ENCODE peak calls at places on chromosomes 13 and 19, in five cellular contexts. E is left lung; U is CD8-positive, alpha-beta T cell; T is IMR-90; Q is osteocyte. S is an unnamed sample.

GRCh38 chr19:19606021-19606420 is 12.5 kb downstream of the PBX4 start:
- DNase-seq in E (no peak), U (peak), T (peak), Q (no peak), S (no peak)

GRCh38 chr13:66635526-66635925 is 594.6 kb downstream of the PCDH9 start:
- DNase-seq in E (no peak), U (no peak), T (peak), Q (no peak), S (no peak)

GRCh38 chr13:35496011-35496410 is 19.5 kb upstream of the MAB21L1 start:
- DNase-seq in E (no peak), U (no peak), T (no peak), Q (no peak), S (no peak)

GRCh38 chr13:40063278-40063698 is 407.8 kb downstream of the COG6 start:
- DNase-seq in E (no peak), U (no peak), T (no peak), Q (no peak), S (no peak)

GRCh38 chr19:16051254-16052025 is 24.9 kb upstream of the TPM4 start:
- DNase-seq in E (no peak), U (peak), T (no peak), Q (no peak), S (no peak)

GRCh38 chr19:45637890-45638667 is 1.1 kb downstream of the EML2 start:
- DNase-seq in E (no peak), U (no peak), T (peak), Q (no peak), S (no peak)

GRCh38 chr19:39310558-39311311 is 9.9 kb downstream of the LRFN1 start:
- DNase-seq in E (no peak), U (no peak), T (no peak), Q (no peak), S (no peak)

GRCh38 chr13:80262051-80262695 is 78.8 kb downstream of the SPRY2 start:
- DNase-seq in E (no peak), U (no peak), T (no peak), Q (no peak), S (no peak)

GRCh38 chr13:109819851-109820250 is 33.5 kb upstream of the IRS2 start:
- DNase-seq in E (no peak), U (no peak), T (no peak), Q (no peak), S (no peak)

GRCh38 chr19:5612891-5613290 is 9.7 kb downstream of the SAFB2 start:
- DNase-seq in E (no peak), U (no peak), T (no peak), Q (no peak), S (no peak)

GRCh38 chr19:10422846-10423245 is 2.5 kb downstream of the PDE4A start:
- DNase-seq in E (no peak), U (peak), T (no peak), Q (no peak), S (no peak)

GRCh38 chr13:112752711-112753541 is 63.1 kb downstream of the ATP11A start:
- DNase-seq in E (no peak), U (no peak), T (no peak), Q (no peak), S (no peak)

GRCh38 chr13:73781384-73781783 is 352.8 kb downstream of the KLF12 start:
- DNase-seq in E (no peak), U (no peak), T (no peak), Q (no peak), S (no peak)

GRCh38 chr19:50510700-50511068 is 307 bp downstream of the JOSD2 start:
- DNase-seq in E (no peak), U (no peak), T (no peak), Q (no peak), S (no peak)

GRCh38 chr19:1063030-1063908 is 3.7 kb upstream of the ARHGAP45 start:
- DNase-seq in E (no peak), U (peak), T (no peak), Q (no peak), S (no peak)

GRCh38 chr19:42080764-42081375 is 4.9 kb downstream of the ZNF574 start:
- DNase-seq in E (no peak), U (no peak), T (no peak), Q (no peak), S (no peak)

GRCh38 chr19:42079276-42079669 is 3.3 kb downstream of the ZNF574 start:
- DNase-seq in E (no peak), U (no peak), T (no peak), Q (no peak), S (no peak)

GRCh38 chr19:42079886-42080763 is 4.2 kb downstream of the ZNF574 start:
- DNase-seq in E (no peak), U (no peak), T (no peak), Q (no peak), S (no peak)

GRCh38 chr19:42083537-42083936 is 7.6 kb downstream of the ZNF574 start:
- DNase-seq in E (no peak), U (no peak), T (no peak), Q (no peak), S (no peak)

DNA sequence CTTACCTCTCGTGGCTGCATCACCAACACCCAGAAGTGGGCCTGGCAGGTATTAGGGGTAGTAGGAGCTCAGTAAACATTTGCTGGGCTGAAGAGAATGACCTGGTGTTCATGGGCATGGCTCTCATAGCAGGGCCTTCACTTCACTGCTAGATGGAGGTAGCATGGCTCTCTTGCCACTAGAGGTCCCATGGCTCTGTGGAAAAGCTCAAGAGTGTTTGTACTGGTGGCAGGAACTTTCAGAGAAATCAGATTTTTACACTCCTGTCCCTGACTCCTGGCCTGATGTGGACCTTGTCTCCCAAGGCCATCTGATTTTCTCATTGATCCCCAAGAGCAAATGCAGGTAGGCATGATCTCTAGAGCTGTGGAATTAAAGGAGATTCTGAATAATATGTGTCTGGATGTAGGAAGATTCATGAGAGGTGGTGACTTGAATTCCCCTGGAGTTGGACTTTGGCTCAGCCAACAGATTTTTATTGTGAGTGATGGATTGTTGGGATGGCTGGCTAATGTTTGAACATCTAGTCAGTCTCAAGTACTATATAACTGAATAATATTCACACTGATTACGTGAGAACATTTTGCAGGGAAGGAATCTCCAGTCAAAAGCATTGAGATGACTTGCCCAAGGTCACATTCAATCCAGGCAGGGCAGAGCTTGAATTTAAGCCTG is 5.8 kb downstream of the ZNF574 start:
- DNase-seq in E (no peak), U (no peak), T (peak), Q (no peak), S (no peak)
- TF ChIP-seq CTCF in E (no peak), U (peak), T (peak), Q (peak), S (peak)

GRCh38 chr19:11798391-11799296 is at the start of gene ZNF491:
- DNase-seq in E (peak), U (peak), T (peak), Q (peak), S (peak)
- TF ChIP-seq CTCF in E (peak), U (peak), T (peak), Q (peak), S (peak)

DNA sequence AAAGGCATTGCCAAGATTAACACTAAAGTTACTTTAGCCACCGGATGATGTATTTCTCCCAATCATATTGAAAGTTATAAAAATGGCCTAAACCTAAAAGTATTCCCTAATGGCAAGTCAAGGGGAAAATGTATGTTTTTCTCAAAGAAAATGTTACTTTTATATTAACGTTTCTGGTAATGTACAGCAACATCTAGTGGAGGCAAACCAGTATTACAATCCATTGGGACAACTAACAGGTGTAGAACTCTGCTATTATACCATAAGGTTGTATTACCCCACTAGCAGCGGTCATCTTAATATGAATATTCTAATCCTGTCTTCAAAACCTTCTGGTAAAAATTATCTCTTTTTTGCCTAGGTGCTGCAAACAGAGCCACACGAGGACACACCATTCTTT is 69.2 kb downstream of the ZNF100 start:
- DNase-seq in E (no peak), U (no peak), T (peak), Q (no peak), S (no peak)
- TF ChIP-seq CTCF in E (peak), U (peak), T (peak), Q (peak), S (peak)

GRCh38 chr13:92074658-92075057 is 676.2 kb downstream of the GPC5 start:
- DNase-seq in E (no peak), U (no peak), T (no peak), Q (no peak), S (no peak)
- TF ChIP-seq CTCF in E (no peak), U (no peak), T (no peak), Q (peak), S (peak)

GRCh38 chr13:86741762-86742285 is 929.3 kb upstream of the SLITRK5 start:
- DNase-seq in E (no peak), U (no peak), T (no peak), Q (no peak), S (no peak)
- TF ChIP-seq CTCF in E (no peak), U (no peak), T (peak), Q (no peak), S (peak)

DNA sequence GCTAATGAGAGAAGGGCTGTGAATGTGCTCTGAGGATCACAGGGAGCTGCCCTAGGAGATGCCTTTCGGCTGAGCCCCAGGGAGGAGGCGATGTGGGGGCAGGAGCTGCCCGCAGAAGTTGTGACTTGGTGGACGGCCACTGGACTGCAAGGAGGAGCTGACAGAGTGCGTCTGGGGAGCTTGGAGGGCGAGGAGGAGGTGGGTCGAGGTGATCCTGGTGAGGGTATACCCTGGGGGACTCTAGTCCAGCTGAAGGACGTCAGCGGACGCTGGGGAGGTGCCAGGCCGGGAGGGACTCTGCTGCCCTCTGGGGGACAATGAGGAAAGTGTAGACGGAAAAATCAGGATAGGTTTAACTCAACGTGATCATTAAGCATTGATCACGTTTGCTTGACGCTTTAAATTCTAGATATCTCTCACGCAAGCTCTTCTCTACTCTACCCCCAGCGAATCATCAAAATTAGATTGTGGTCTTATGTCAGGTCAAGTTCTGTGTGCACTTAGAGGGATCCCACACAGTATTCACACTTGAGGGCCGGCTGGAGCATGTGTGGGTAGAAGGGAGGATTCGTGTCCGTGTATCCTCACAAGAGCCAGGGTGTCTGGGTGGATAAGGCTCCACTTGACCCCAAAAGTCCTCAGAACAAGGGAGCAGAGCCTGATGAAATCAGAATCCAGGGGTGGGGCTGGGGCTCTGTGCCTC is 3.3 kb upstream of the CEACAM7 start:
- DNase-seq in E (no peak), U (no peak), T (no peak), Q (no peak), S (no peak)
- TF ChIP-seq CTCF in E (peak), U (peak), T (peak), Q (peak), S (peak)

DNA sequence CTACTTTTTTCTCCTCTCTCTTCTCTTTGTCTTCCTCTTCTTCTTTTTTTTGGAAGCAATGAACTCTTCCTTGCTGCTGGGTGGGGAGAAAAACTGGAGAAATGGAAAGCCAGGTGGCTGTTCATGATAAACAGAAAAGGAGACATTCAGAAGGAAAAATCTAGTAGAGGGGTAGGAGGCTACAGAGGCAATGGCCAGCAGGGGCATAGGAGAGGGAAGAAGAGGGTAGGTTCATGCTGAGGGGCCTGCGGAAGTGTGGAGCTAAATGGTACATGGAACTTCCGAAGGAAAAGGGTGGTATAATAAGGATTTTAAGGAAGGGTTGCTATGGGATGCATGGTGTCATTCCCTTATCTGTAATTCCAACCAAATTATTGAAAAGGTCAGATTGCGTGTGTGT is 17.5 kb upstream of the HS6ST3 start:
- DNase-seq in E (no peak), U (no peak), T (no peak), Q (no peak), S (no peak)
- TF ChIP-seq CTCF in E (no peak), U (no peak), T (no peak), Q (no peak), S (peak)

GRCh38 chr13:22800726-22801401 is 379.9 kb upstream of the SGCG start:
- DNase-seq in E (peak), U (no peak), T (peak), Q (no peak), S (no peak)

GRCh38 chr13:22801402-22802003 is 379.3 kb upstream of the SGCG start:
- DNase-seq in E (no peak), U (no peak), T (peak), Q (no peak), S (no peak)
- TF ChIP-seq CTCF in E (no peak), U (no peak), T (peak), Q (peak), S (peak)